ENCODE peak calls at places on chromosomes 2 and 18, in four cellular contexts. A is K562, D is GM12878, Q is SK-N-SH. O is an unnamed sample.

GRCh38 chr2:9918275-9918674 is 33.2 kb upstream of the GRHL1 start:
- DNase-seq in A (no peak), D (no peak), Q (no peak), O (no peak)

GRCh38 chr18:3395466-3395865 is 54.5 kb upstream of the TGIF1 start:
- DNase-seq in A (no peak), D (no peak), Q (no peak), O (no peak)

GRCh38 chr2:216316743-216317142 is 55.5 kb downstream of the MARCHF4 start:
- DNase-seq in A (no peak), D (no peak), Q (no peak), O (no peak)

GRCh38 chr2:186348200-186348599 is 137.9 kb upstream of the ZC3H15 start:
- DNase-seq in A (no peak), D (no peak), Q (no peak), O (no peak)

GRCh38 chr2:159381574-159381973 is 95.1 kb upstream of the WDSUB1 start:
- DNase-seq in A (no peak), D (peak; percentile 8), Q (no peak), O (no peak)

GRCh38 chr2:43524180-43524965 is 71.5 kb downstream of the THADA start:
- DNase-seq in A (no peak), D (no peak), Q (no peak), O (no peak)

GRCh38 chr18:76672627-76673026 is 149.7 kb upstream of the ZNF236 start:
- DNase-seq in A (no peak), D (no peak), Q (no peak), O (no peak)

GRCh38 chr2:77834360-77835002 is 312.3 kb upstream of the LRRTM4 start:
- DNase-seq in A (no peak), D (no peak), Q (no peak), O (no peak)

GRCh38 chr2:240384711-240385450 is 50.6 kb upstream of the GPC1 start:
- DNase-seq in A (no peak), D (no peak), Q (no peak), O (peak; percentile 9)

GRCh38 chr2:231386446-231386845 is 9.1 kb upstream of the B3GNT7 start:
- DNase-seq in A (no peak), D (no peak), Q (no peak), O (no peak)

GRCh38 chr2:181904022-181904632 is 12.6 kb downstream of the ITPRID2 start:
- DNase-seq in A (peak; percentile 62), D (no peak), Q (peak; percentile 34), O (no peak)

GRCh38 chr18:49853011-49853410 is 39.7 kb upstream of the ACAA2 start:
- DNase-seq in A (no peak), D (no peak), Q (no peak), O (no peak)

GRCh38 chr18:35456181-35456850 is 41.4 kb downstream of the INO80C start:
- DNase-seq in A (peak; percentile 37), D (no peak), Q (no peak), O (no peak)

GRCh38 chr18:37253424-37254255 is 312.0 kb downstream of the CELF4 start:
- DNase-seq in A (peak; percentile 76), D (no peak), Q (peak; percentile 83), O (peak; percentile 66)

GRCh38 chr18:9671214-9671613 is 36.9 kb upstream of the RAB31 start:
- DNase-seq in A (no peak), D (no peak), Q (no peak), O (no peak)

GRCh38 chr2:64548795-64549194 is 24.7 kb downstream of the AFTPH start:
- DNase-seq in A (no peak), D (no peak), Q (no peak), O (no peak)

GRCh38 chr2:165563468-165564225 is 94.1 kb downstream of the CSRNP3 start:
- DNase-seq in A (no peak), D (no peak), Q (no peak), O (no peak)

GRCh38 chr2:219059725-219060682 is 717 bp downstream of the IHH start:
- DNase-seq in A (no peak), D (no peak), Q (peak; percentile 74), O (peak; percentile 34)

GRCh38 chr2:150619607-150620330 is 132.3 kb upstream of the RND3 start:
- DNase-seq in A (no peak), D (no peak), Q (no peak), O (no peak)

GRCh38 chr2:162233197-162233596 is 10.0 kb downstream of the FAP start:
- DNase-seq in A (no peak), D (no peak), Q (no peak), O (no peak)

GRCh38 chr18:55102508-55102907 is 143.2 kb upstream of the CCDC68 start:
- DNase-seq in A (no peak), D (no peak), Q (no peak), O (no peak)

GRCh38 chr2:56260415-56260814 is 76.6 kb downstream of the CCDC85A start:
- DNase-seq in A (no peak), D (no peak), Q (no peak), O (no peak)

GRCh38 chr2:231662028-231662810 is 46.1 kb upstream of the PTMA start:
- DNase-seq in A (peak; percentile 91), D (peak; percentile 95), Q (peak; percentile 38), O (peak; percentile 98)

GRCh38 chr18:34028341-34028740 is 196.4 kb downstream of the NOL4 start:
- DNase-seq in A (no peak), D (no peak), Q (no peak), O (no peak)

GRCh38 chr2:67838205-67838604 is 224.6 kb downstream of the C1D start:
- DNase-seq in A (no peak), D (no peak), Q (no peak), O (no peak)

GRCh38 chr2:12277305-12278034 is 439.3 kb upstream of the TRIB2 start:
- DNase-seq in A (peak; percentile 96), D (no peak), Q (no peak), O (no peak)

GRCh38 chr2:117961201-117961600 is 52.7 kb downstream of the CCDC93 start:
- DNase-seq in A (no peak), D (no peak), Q (no peak), O (no peak)

GRCh38 chr2:29749041-29749440 is 172.3 kb downstream of the ALK start:
- DNase-seq in A (no peak), D (no peak), Q (no peak), O (no peak)

GRCh38 chr2:189821953-189822748 is 37.9 kb downstream of the PMS1 start:
- DNase-seq in A (no peak), D (no peak), Q (peak; percentile 16), O (no peak)

GRCh38 chr2:109046925-109047508 is 58.0 kb upstream of the EDAR start:
- DNase-seq in A (no peak), D (peak; percentile 30), Q (no peak), O (no peak)

GRCh38 chr2:191582355-191582754 is 95.6 kb upstream of the NABP1 start:
- DNase-seq in A (no peak), D (no peak), Q (no peak), O (no peak)

GRCh38 chr2:205868773-205869333 is 186.6 kb downstream of the NRP2 start:
- DNase-seq in A (no peak), D (no peak), Q (no peak), O (no peak)

GRCh38 chr2:207085110-207085509 is 80.6 kb downstream of the KLF7 start:
- DNase-seq in A (no peak), D (no peak), Q (no peak), O (no peak)

GRCh38 chr2:125296742-125297141 is 1271.7 kb downstream of the CNTNAP5 start:
- DNase-seq in A (no peak), D (no peak), Q (no peak), O (no peak)

GRCh38 chr18:46071894-46072867 is at the start of gene PSTPIP2:
- DNase-seq in A (peak; percentile 72), D (no peak), Q (peak; percentile 84), O (peak; percentile 63)

GRCh38 chr18:10242922-10243680 is 211.3 kb upstream of the APCDD1 start:
- DNase-seq in A (peak; percentile 22), D (no peak), Q (no peak), O (peak; percentile 30)

GRCh38 chr18:677951-678363 is 20.5 kb downstream of the TYMS start:
- DNase-seq in A (peak; percentile 27), D (no peak), Q (no peak), O (no peak)

GRCh38 chr2:134372141-134372540 is 118.3 kb downstream of the MGAT5 start:
- DNase-seq in A (no peak), D (no peak), Q (no peak), O (no peak)

GRCh38 chr2:16629044-16629443 is 36.6 kb downstream of the CYRIA start:
- DNase-seq in A (no peak), D (no peak), Q (no peak), O (no peak)

GRCh38 chr2:16632615-16633014 is 33.0 kb downstream of the CYRIA start:
- DNase-seq in A (peak; percentile 40), D (no peak), Q (no peak), O (no peak)

GRCh38 chr2:16629770-16630169 is 35.9 kb downstream of the CYRIA start:
- DNase-seq in A (no peak), D (no peak), Q (no peak), O (no peak)

GRCh38 chr2:16628316-16628715 is 37.3 kb downstream of the CYRIA start:
- DNase-seq in A (no peak), D (no peak), Q (no peak), O (no peak)

GRCh38 chr2:16630463-16630862 is 35.2 kb downstream of the CYRIA start:
- DNase-seq in A (no peak), D (no peak), Q (no peak), O (no peak)
- TF ChIP-seq CTCF in A (peak; percentile 23), D (peak; percentile 27), Q (no peak), O (no peak)

GRCh38 chr2:145740302-145740701 is 1220.4 kb upstream of the ZEB2 start:
- DNase-seq in A (no peak), D (no peak), Q (no peak), O (no peak)
- TF ChIP-seq USF1 in A (no peak), D (no peak), Q (no peak), O (no peak)

GRCh38 chr2:197356136-197356535 is 45.6 kb upstream of the ANKRD44 start:
- DNase-seq in A (no peak), D (no peak), Q (no peak), O (no peak)
- TF ChIP-seq CTCF in A (no peak), D (no peak), Q (peak; percentile 52), O (no peak)

GRCh38 chr18:23568739-23569138 is 17.6 kb downstream of the NPC1 start:
- DNase-seq in A (no peak), D (no peak), Q (no peak), O (no peak)

GRCh38 chr18:23568265-23568664 is 18.0 kb downstream of the NPC1 start:
- DNase-seq in A (no peak), D (no peak), Q (no peak), O (no peak)

GRCh38 chr18:23560186-23560585 is 26.1 kb downstream of the NPC1 start:
- DNase-seq in A (no peak), D (no peak), Q (no peak), O (no peak)

GRCh38 chr18:23565916-23566547 is 20.3 kb downstream of the NPC1 start:
- DNase-seq in A (no peak), D (no peak), Q (no peak), O (no peak)

DNA sequence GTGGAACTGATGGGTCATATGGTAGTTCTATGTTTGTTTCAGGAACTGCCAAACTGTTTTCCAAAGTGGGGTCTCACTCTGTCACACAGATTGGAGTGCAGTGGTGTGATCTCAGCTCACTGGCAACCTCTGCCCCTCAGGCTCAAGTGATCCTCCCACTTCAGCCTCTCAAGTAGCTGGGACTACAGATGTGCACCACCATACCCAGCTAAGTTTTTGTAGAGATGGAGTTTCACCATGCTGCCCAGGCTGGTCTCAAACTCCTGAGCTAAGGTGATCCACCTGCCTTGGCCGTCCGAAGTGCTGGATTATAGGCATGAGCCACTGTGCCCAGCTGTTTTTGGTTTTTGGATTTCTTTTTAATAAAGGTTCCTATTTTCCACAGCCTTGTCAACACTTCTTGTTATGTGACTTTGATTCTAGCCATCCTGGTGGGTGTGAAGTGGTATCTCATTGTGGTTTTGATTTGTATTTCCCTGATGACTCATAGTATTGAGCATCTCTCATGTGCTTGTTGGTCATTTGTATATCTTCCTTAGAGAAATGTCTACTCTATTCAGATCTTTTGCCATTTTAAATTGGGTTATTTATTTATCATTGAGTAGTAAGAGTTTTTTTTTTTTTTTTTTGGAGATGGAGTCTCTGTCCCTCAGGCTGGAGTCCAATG is 22.8 kb downstream of the NPC1 start:
- DNase-seq in A (no peak), D (no peak), Q (no peak), O (no peak)
- TF ChIP-seq USF1 in A (no peak), D (no peak), Q (no peak), O (no peak)